ENCODE peak calls at places on chromosomes 6 and 20, in ten cellular contexts. One of them, this sample, is unnamed. For H3K36me3, the result is how much of the 10 kb centered on the place peaks cover.

GRCh38 chr20:63747622-63748355 is 8.2 kb downstream of the SLC2A4RG start:
- DNase-seq in pancreas: peak
- DNase-seq in right lobe of liver: no peak
- DNase-seq in tibial artery: no peak
- DNase-seq in heart right ventricle: no peak
- DNase-seq in endodermal cell: no peak
- DNase-seq in mammary epithelial cell: no peak
- DNase-seq in upper lobe of left lung: no peak
- DNase-seq in psoas muscle: peak
- DNase-seq in colonic mucosa: no peak
- DNase-seq in this sample: peak

GRCh38 chr6:144469144-144469575 is 184.0 kb downstream of the UTRN start:
- DNase-seq in endodermal cell: no peak
- DNase-seq in tibial artery: no peak
- DNase-seq in psoas muscle: no peak
- DNase-seq in heart right ventricle: no peak
- DNase-seq in right lobe of liver: no peak
- DNase-seq in pancreas: no peak
- DNase-seq in colonic mucosa: no peak
- DNase-seq in mammary epithelial cell: no peak
- DNase-seq in upper lobe of left lung: no peak
- DNase-seq in this sample: no peak

GRCh38 chr20:2133318-2134183 is 31.9 kb downstream of the STK35 start:
- DNase-seq in heart right ventricle: no peak
- DNase-seq in right lobe of liver: no peak
- DNase-seq in pancreas: no peak
- DNase-seq in upper lobe of left lung: no peak
- DNase-seq in colonic mucosa: no peak
- DNase-seq in endodermal cell: no peak
- DNase-seq in psoas muscle: no peak
- DNase-seq in tibial artery: no peak
- DNase-seq in mammary epithelial cell: no peak
- DNase-seq in this sample: no peak

GRCh38 chr20:44324343-44324742 is 12.5 kb upstream of the R3HDML start:
- DNase-seq in mammary epithelial cell: peak
- DNase-seq in tibial artery: no peak
- DNase-seq in endodermal cell: peak
- DNase-seq in colonic mucosa: peak
- DNase-seq in pancreas: no peak
- DNase-seq in upper lobe of left lung: peak
- DNase-seq in right lobe of liver: no peak
- DNase-seq in heart right ventricle: no peak
- DNase-seq in psoas muscle: no peak
- DNase-seq in this sample: peak

GRCh38 chr6:159758031-159759001 is 3.5 kb upstream of the ACAT2 start:
- DNase-seq in heart right ventricle: no peak
- DNase-seq in psoas muscle: no peak
- DNase-seq in pancreas: no peak
- DNase-seq in upper lobe of left lung: no peak
- DNase-seq in right lobe of liver: no peak
- DNase-seq in mammary epithelial cell: peak
- DNase-seq in tibial artery: no peak
- DNase-seq in endodermal cell: peak
- DNase-seq in colonic mucosa: no peak
- DNase-seq in this sample: no peak

GRCh38 chr6:93549868-93550267 is 130.5 kb upstream of the EPHA7 start:
- DNase-seq in tibial artery: no peak
- DNase-seq in mammary epithelial cell: no peak
- DNase-seq in endodermal cell: no peak
- DNase-seq in psoas muscle: no peak
- DNase-seq in heart right ventricle: no peak
- DNase-seq in right lobe of liver: no peak
- DNase-seq in pancreas: no peak
- DNase-seq in colonic mucosa: no peak
- DNase-seq in upper lobe of left lung: no peak
- DNase-seq in this sample: no peak

GRCh38 chr20:46027245-46027853 is 1.7 kb upstream of the SLC12A5 start:
- DNase-seq in mammary epithelial cell: peak
- DNase-seq in right lobe of liver: no peak
- DNase-seq in upper lobe of left lung: no peak
- DNase-seq in pancreas: no peak
- DNase-seq in colonic mucosa: peak
- DNase-seq in tibial artery: no peak
- DNase-seq in psoas muscle: no peak
- DNase-seq in endodermal cell: peak
- DNase-seq in heart right ventricle: no peak
- DNase-seq in this sample: no peak

GRCh38 chr6:43699564-43700186 is 12.1 kb upstream of the MRPS18A start:
- DNase-seq in psoas muscle: no peak
- DNase-seq in heart right ventricle: no peak
- DNase-seq in colonic mucosa: peak
- DNase-seq in endodermal cell: peak
- DNase-seq in upper lobe of left lung: no peak
- DNase-seq in mammary epithelial cell: no peak
- DNase-seq in pancreas: no peak
- DNase-seq in right lobe of liver: no peak
- DNase-seq in tibial artery: no peak
- DNase-seq in this sample: peak

GRCh38 chr6:3748208-3748701 is 3.3 kb downstream of the PXDC1 start:
- DNase-seq in upper lobe of left lung: no peak
- DNase-seq in mammary epithelial cell: peak
- DNase-seq in heart right ventricle: peak
- DNase-seq in psoas muscle: peak
- DNase-seq in pancreas: no peak
- DNase-seq in tibial artery: peak
- DNase-seq in colonic mucosa: peak
- DNase-seq in endodermal cell: peak
- DNase-seq in right lobe of liver: peak
- DNase-seq in this sample: peak

GRCh38 chr6:134165827-134166226 is 113.4 kb upstream of the SLC2A12 start:
- DNase-seq in tibial artery: no peak
- DNase-seq in colonic mucosa: no peak
- DNase-seq in heart right ventricle: no peak
- DNase-seq in endodermal cell: no peak
- DNase-seq in upper lobe of left lung: no peak
- DNase-seq in mammary epithelial cell: no peak
- DNase-seq in pancreas: no peak
- DNase-seq in psoas muscle: no peak
- DNase-seq in right lobe of liver: no peak
- DNase-seq in this sample: no peak

GRCh38 chr6:85574932-85575598 is 18.6 kb downstream of the SNX14 start:
- DNase-seq in heart right ventricle: no peak
- DNase-seq in tibial artery: no peak
- DNase-seq in pancreas: no peak
- DNase-seq in endodermal cell: no peak
- DNase-seq in psoas muscle: no peak
- DNase-seq in upper lobe of left lung: no peak
- DNase-seq in right lobe of liver: no peak
- DNase-seq in colonic mucosa: no peak
- DNase-seq in mammary epithelial cell: peak
- DNase-seq in this sample: no peak

GRCh38 chr20:24257171-24257570 is 212.3 kb upstream of the SYNDIG1 start:
- DNase-seq in upper lobe of left lung: no peak
- DNase-seq in heart right ventricle: no peak
- DNase-seq in tibial artery: no peak
- DNase-seq in psoas muscle: no peak
- DNase-seq in colonic mucosa: no peak
- DNase-seq in pancreas: no peak
- DNase-seq in mammary epithelial cell: no peak
- DNase-seq in endodermal cell: no peak
- DNase-seq in right lobe of liver: no peak
- DNase-seq in this sample: no peak

DNA sequence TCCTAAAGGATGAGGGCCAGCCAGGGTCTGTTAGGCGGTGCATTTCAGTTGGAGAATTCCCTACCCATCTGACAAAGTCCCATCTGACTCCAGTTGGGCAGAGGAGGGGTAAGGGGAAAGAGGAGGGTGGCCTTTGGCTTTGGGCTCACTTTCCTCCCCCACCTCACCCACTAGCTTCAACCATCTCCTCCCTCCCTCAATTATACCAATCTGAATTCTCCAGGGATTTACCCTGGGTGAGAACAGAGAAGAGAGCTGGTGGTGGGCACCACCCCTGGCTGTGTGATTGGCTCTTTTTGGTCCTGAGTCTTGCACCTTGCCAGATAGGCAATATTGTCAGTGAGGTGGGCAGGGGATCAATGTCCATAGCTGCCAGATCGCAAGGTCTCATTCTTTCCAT is 3.2 kb downstream of the HMGA1 start:
- DNase-seq in mammary epithelial cell: no peak
- DNase-seq in heart right ventricle: no peak
- DNase-seq in right lobe of liver: no peak
- DNase-seq in endodermal cell: no peak
- DNase-seq in pancreas: no peak
- DNase-seq in psoas muscle: no peak
- DNase-seq in tibial artery: peak
- DNase-seq in upper lobe of left lung: no peak
- DNase-seq in colonic mucosa: no peak
- DNase-seq in this sample: no peak
- TF ChIP-seq CTCF in mammary epithelial cell: no peak
- TF ChIP-seq CTCF in heart right ventricle: no peak
- TF ChIP-seq CTCF in right lobe of liver: no peak
- TF ChIP-seq CTCF in endodermal cell: no peak
- TF ChIP-seq CTCF in pancreas: no peak
- TF ChIP-seq CTCF in psoas muscle: no peak
- TF ChIP-seq CTCF in tibial artery: no peak
- TF ChIP-seq CTCF in upper lobe of left lung: no peak
- TF ChIP-seq CTCF in colonic mucosa: no peak
- TF ChIP-seq CTCF in this sample: no peak

DNA sequence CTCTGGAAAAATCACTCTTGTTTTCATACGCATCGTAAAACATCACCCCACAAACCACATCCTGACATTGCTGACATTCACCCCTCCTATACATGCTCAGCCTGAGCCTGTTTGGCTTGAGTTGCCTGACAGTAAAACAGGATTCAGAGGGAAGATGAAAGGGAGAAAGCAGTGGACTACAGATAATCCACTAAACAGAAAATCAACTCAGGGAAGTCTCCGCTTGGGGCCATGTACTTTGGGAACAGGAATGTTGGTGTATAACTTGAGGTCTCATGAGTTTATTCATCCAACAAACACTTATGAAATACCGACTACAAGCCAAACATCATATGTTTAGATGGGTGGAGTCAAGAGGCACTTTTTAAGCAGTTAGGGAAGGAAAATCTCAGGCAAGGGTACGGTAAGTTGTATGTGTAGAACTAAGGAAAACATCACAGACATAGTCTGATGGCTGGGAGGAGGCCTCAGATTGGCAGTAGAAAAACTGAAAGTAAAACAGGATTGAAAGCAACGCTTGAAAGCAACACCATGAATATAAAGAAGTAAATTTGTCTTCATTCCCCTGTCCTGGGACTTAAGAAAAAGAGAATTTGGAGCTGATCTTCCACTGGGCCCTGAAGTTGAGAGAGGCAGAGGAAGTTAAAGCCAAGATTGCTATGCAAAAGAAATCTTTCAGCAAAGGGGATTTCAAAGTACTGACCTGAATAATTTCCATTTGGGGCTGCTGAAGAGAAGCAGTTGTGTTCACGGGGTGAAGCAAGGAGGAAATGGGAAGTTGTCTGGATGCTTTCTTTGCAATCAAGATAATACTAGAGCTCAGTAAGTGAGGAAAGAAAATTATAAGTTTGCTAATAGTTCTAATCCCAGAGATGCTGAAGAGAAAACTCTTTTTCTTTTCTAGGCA is 28.8 kb downstream of the PDE7B start:
- DNase-seq in psoas muscle: no peak
- DNase-seq in pancreas: no peak
- DNase-seq in tibial artery: no peak
- DNase-seq in heart right ventricle: no peak
- DNase-seq in upper lobe of left lung: no peak
- DNase-seq in colonic mucosa: peak
- DNase-seq in mammary epithelial cell: peak
- DNase-seq in right lobe of liver: no peak
- DNase-seq in endodermal cell: no peak
- DNase-seq in this sample: no peak
- H3K4me3 ChIP-seq in psoas muscle: peak
- H3K4me3 ChIP-seq in pancreas: no peak
- H3K4me3 ChIP-seq in tibial artery: peak
- H3K4me3 ChIP-seq in heart right ventricle: peak
- H3K4me3 ChIP-seq in upper lobe of left lung: no peak
- H3K4me3 ChIP-seq in colonic mucosa: no peak
- H3K4me3 ChIP-seq in mammary epithelial cell: no peak
- H3K4me3 ChIP-seq in right lobe of liver: peak
- H3K4me3 ChIP-seq in endodermal cell: no peak
- H3K4me3 ChIP-seq in this sample: no peak

DNA sequence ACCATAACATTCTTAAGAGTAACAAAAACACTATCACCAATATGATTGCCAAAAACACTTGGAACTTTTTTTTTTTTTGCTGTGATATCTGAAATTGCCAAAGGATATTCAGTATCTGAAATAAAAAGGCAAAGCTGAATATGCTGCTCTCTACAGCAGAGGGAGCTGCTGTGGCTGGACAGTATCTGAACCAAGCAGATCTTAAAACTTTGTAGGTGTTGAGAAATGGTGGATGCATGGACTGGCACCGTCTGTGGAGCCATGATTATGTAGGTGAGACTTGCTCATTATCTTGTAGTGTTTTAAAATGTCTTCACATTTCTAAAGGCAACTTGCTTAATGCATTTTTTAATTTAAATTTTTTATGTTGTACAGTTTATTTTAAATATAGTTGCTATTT is 9.2 kb downstream of the PDCD2 start:
- DNase-seq in upper lobe of left lung: no peak
- DNase-seq in right lobe of liver: no peak
- DNase-seq in psoas muscle: no peak
- DNase-seq in heart right ventricle: no peak
- DNase-seq in mammary epithelial cell: no peak
- DNase-seq in tibial artery: no peak
- DNase-seq in endodermal cell: no peak
- DNase-seq in pancreas: no peak
- DNase-seq in colonic mucosa: no peak
- DNase-seq in this sample: no peak
- H3K36me3 ChIP-seq in upper lobe of left lung: half or more
- H3K36me3 ChIP-seq in right lobe of liver: half or more
- H3K36me3 ChIP-seq in psoas muscle: under half
- H3K36me3 ChIP-seq in heart right ventricle: half or more
- H3K36me3 ChIP-seq in mammary epithelial cell: under half
- H3K36me3 ChIP-seq in tibial artery: half or more
- H3K36me3 ChIP-seq in endodermal cell: half or more
- H3K36me3 ChIP-seq in pancreas: under half
- H3K36me3 ChIP-seq in colonic mucosa: under half
- H3K36me3 ChIP-seq in this sample: under half

DNA sequence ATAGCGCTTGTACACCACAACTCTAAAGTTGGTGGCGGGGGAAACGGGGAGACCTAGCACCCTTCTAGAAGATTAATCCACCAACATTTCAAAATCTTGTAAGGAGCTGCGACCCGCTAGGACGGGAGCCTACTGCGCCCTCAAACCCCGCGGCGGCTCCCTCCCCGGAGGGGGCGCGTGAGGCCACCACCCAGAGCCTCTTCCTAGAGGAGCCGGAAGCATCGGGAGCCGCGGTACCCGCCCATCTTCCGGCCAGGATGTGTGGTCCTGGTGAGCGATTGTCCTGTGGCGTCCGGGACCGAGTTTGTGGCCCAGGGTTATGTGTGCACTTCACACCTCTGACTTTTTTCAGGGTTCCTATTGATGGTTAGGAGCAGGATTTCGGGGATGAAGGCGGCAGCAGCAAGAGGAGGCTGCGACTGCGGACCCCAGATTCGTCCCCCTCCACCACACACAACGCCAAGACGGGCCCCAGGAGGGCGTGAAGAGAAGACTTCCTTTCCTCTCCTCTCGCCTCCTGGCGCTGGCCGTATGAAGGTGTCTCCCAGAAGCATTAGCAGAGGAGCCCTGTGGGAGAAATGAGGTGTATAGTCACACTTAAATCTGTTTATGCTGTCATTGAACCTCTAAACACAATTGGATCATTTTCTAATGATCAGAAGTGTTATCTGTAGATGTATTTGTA is 10.7 kb downstream of the ZNF165 start:
- DNase-seq in psoas muscle: no peak
- DNase-seq in heart right ventricle: peak
- DNase-seq in tibial artery: no peak
- DNase-seq in mammary epithelial cell: no peak
- DNase-seq in endodermal cell: no peak
- DNase-seq in pancreas: peak
- DNase-seq in right lobe of liver: no peak
- DNase-seq in colonic mucosa: no peak
- DNase-seq in upper lobe of left lung: peak
- DNase-seq in this sample: no peak
- TF ChIP-seq CTCF in psoas muscle: no peak
- TF ChIP-seq CTCF in heart right ventricle: no peak
- TF ChIP-seq CTCF in tibial artery: no peak
- TF ChIP-seq CTCF in mammary epithelial cell: no peak
- TF ChIP-seq CTCF in endodermal cell: no peak
- TF ChIP-seq CTCF in pancreas: no peak
- TF ChIP-seq CTCF in right lobe of liver: no peak
- TF ChIP-seq CTCF in colonic mucosa: no peak
- TF ChIP-seq CTCF in upper lobe of left lung: no peak
- TF ChIP-seq CTCF in this sample: no peak